ENCODE peak calls at places on chromosomes 1 and 21, in five cellular contexts. K, U, T, Q and I are unnamed samples.

GRCh38 chr1:201648066-201648910 is 109.4 kb downstream of the NAV1 start:
- DNase-seq in K (peak), U (peak), T (peak), Q (peak), I (peak)

GRCh38 chr1:22629886-22630285 is 6.5 kb upstream of the C1QA start:
- DNase-seq in K (no peak), U (no peak), T (no peak), Q (no peak), I (no peak)

GRCh38 chr1:184296466-184297243 is 90.2 kb upstream of the C1orf21 start:
- DNase-seq in K (peak), U (peak), T (no peak), Q (peak), I (peak)

GRCh38 chr1:225937048-225937968 is 3.7 kb downstream of the LEFTY2 start:
- DNase-seq in K (no peak), U (no peak), T (no peak), Q (no peak), I (no peak)

GRCh38 chr1:44327679-44328491 is 27.2 kb downstream of the ERI3 start:
- DNase-seq in K (peak), U (peak), T (peak), Q (peak), I (peak)

GRCh38 chr1:2304921-2305681 is 77.0 kb downstream of the SKI start:
- DNase-seq in K (no peak), U (no peak), T (no peak), Q (no peak), I (no peak)

GRCh38 chr1:15401391-15402055 is 8.2 kb upstream of the EFHD2 start:
- DNase-seq in K (no peak), U (no peak), T (no peak), Q (no peak), I (no peak)

GRCh38 chr1:212256404-212256803 is 28.8 kb upstream of the PPP2R5A start:
- DNase-seq in K (no peak), U (no peak), T (no peak), Q (no peak), I (no peak)

GRCh38 chr1:50348449-50349241 is 74.6 kb downstream of the DMRTA2 start:
- DNase-seq in K (peak), U (peak), T (peak), Q (peak), I (peak)

GRCh38 chr1:42953182-42954180 is 5.2 kb downstream of the SLC2A1 start:
- DNase-seq in K (no peak), U (no peak), T (peak), Q (no peak), I (no peak)

GRCh38 chr1:65924471-65924870 is 131.8 kb downstream of the PDE4B start:
- DNase-seq in K (no peak), U (peak), T (no peak), Q (no peak), I (no peak)

GRCh38 chr1:156126043-156126700 is 11.7 kb downstream of the LMNA start:
- DNase-seq in K (peak), U (peak), T (peak), Q (peak), I (peak)

GRCh38 chr1:89519779-89520358 is 4.8 kb upstream of the LRRC8B start:
- DNase-seq in K (no peak), U (peak), T (peak), Q (peak), I (peak)

GRCh38 chr1:28581531-28582247 is 10.4 kb upstream of the RAB42 start:
- DNase-seq in K (peak), U (peak), T (peak), Q (peak), I (peak)

GRCh38 chr1:53480678-53481077 is 21.5 kb downstream of the DMRTB1 start:
- DNase-seq in K (no peak), U (no peak), T (no peak), Q (no peak), I (no peak)

GRCh38 chr1:171644805-171645483 is 7.5 kb downstream of the MYOC start:
- DNase-seq in K (peak), U (peak), T (peak), Q (peak), I (peak)

GRCh38 chr1:16026723-16027484 is 5.1 kb downstream of the CLCNKA start:
- DNase-seq in K (no peak), U (no peak), T (no peak), Q (no peak), I (no peak)

GRCh38 chr1:225458222-225458631 is 30.4 kb upstream of the LBR start:
- DNase-seq in K (no peak), U (peak), T (no peak), Q (no peak), I (no peak)

GRCh38 chr1:53715478-53715877 is 23.5 kb downstream of the GLIS1 start:
- DNase-seq in K (no peak), U (peak), T (peak), Q (no peak), I (no peak)

GRCh38 chr1:109657970-109658369 is 2.1 kb downstream of the GSTM4 start:
- DNase-seq in K (no peak), U (no peak), T (no peak), Q (no peak), I (no peak)

GRCh38 chr1:248758352-248758751 is 2.8 kb upstream of the LYPD8 start:
- DNase-seq in K (no peak), U (no peak), T (no peak), Q (no peak), I (no peak)

GRCh38 chr21:46093668-46094400 is 4.1 kb upstream of the COL6A2 start:
- DNase-seq in K (no peak), U (no peak), T (no peak), Q (no peak), I (no peak)

GRCh38 chr1:21857142-21857839 is 45.2 kb downstream of the LDLRAD2 start:
- DNase-seq in K (no peak), U (no peak), T (no peak), Q (no peak), I (no peak)

GRCh38 chr1:159927211-159927886 is 2.0 kb upstream of the TAGLN2 start:
- DNase-seq in K (no peak), U (no peak), T (no peak), Q (no peak), I (no peak)

GRCh38 chr21:28851645-28852044 is 141.0 kb downstream of the LTN1 start:
- DNase-seq in K (no peak), U (no peak), T (no peak), Q (no peak), I (no peak)

GRCh38 chr21:28833181-28833580 is 159.5 kb downstream of the LTN1 start:
- DNase-seq in K (no peak), U (peak), T (no peak), Q (no peak), I (no peak)

GRCh38 chr1:46568614-46569013 is 17.2 kb upstream of the KNCN start:
- DNase-seq in K (no peak), U (no peak), T (no peak), Q (no peak), I (no peak)

GRCh38 chr1:202029171-202029665 is 18.8 kb downstream of the ELF3 start:
- DNase-seq in K (no peak), U (peak), T (peak), Q (no peak), I (no peak)

GRCh38 chr21:37168666-37169065 is 95.6 kb downstream of the TTC3 start:
- DNase-seq in K (no peak), U (no peak), T (no peak), Q (no peak), I (no peak)
- TF ChIP-seq POLR2A in K (no peak), U (no peak), T (no peak), Q (no peak), I (no peak)

GRCh38 chr1:26734501-26735058 is 38.8 kb downstream of the ARID1A start:
- DNase-seq in K (no peak), U (no peak), T (no peak), Q (no peak), I (no peak)
- H3K27ac ChIP-seq in K (no peak), U (no peak), T (no peak), Q (no peak), I (no peak)

GRCh38 chr1:58773406-58773840 is 10.4 kb downstream of the JUN start:
- DNase-seq in K (peak), U (peak), T (no peak), Q (peak), I (no peak)
- TF ChIP-seq POLR2A in K (peak), U (no peak), T (no peak), Q (no peak), I (no peak)

GRCh38 chr1:111241797-111242196 is 14.3 kb downstream of the CHI3L2 start:
- DNase-seq in K (no peak), U (peak), T (no peak), Q (no peak), I (no peak)
- H3K27ac ChIP-seq in K (no peak), U (no peak), T (no peak), Q (no peak), I (no peak)

GRCh38 chr1:234963180-234963903 is 165.3 kb downstream of the TOMM20 start:
- DNase-seq in K (peak), U (peak), T (peak), Q (peak), I (peak)
- TF ChIP-seq POLR2A in K (no peak), U (no peak), T (no peak), Q (no peak), I (no peak)

DNA sequence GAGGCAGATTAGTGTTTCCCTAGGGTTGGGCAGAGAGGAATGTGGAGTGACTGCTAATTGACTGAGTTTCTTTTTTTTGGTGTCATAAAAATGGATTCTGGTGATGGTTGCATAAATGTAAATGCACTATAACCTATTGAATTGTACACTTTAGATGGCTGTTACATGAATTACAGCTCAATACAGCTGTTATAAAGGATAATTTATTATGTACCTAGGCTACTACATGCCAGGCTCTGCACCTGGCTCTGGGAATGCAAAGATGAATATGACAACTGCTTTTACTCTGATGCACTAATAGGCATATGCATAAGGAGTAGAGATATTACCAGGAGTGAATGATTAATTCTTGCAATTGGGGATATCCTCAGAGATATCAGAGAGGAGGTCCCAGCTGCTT is 345.3 kb downstream of the PTBP2 start:
- DNase-seq in K (no peak), U (no peak), T (no peak), Q (no peak), I (no peak)
- H3K27ac ChIP-seq in K (no peak), U (no peak), T (no peak), Q (no peak), I (no peak)

GRCh38 chr1:234957330-234958065 is 171.1 kb downstream of the TOMM20 start:
- DNase-seq in K (no peak), U (peak), T (peak), Q (no peak), I (peak)
- TF ChIP-seq POLR2A in K (no peak), U (no peak), T (no peak), Q (no peak), I (no peak)

GRCh38 chr1:192705510-192705909 is 69.6 kb downstream of the RGS13 start:
- DNase-seq in K (no peak), U (no peak), T (no peak), Q (no peak), I (no peak)

GRCh38 chr1:192698731-192699130 is 62.8 kb downstream of the RGS13 start:
- DNase-seq in K (no peak), U (no peak), T (no peak), Q (no peak), I (no peak)

GRCh38 chr1:192700834-192701271 is 64.9 kb downstream of the RGS13 start:
- DNase-seq in K (no peak), U (peak), T (peak), Q (no peak), I (no peak)

GRCh38 chr1:192703283-192704206 is 67.6 kb downstream of the RGS13 start:
- DNase-seq in K (no peak), U (no peak), T (no peak), Q (no peak), I (no peak)

GRCh38 chr1:192702212-192702993 is 66.5 kb downstream of the RGS13 start:
- DNase-seq in K (no peak), U (peak), T (peak), Q (no peak), I (no peak)
- H3K27ac ChIP-seq in K (no peak), U (peak), T (peak), Q (no peak), I (peak)